ENCODE peak calls at places on chromosomes 2 and 18, in five cellular contexts. F is HepG2, W is IMR-90, Z is A549, U is K562. D is an unnamed sample.

GRCh38 chr2:217707116-217707742 is 295.6 kb downstream of the TNS1 start:
- DNase-seq in W (peak; percentile 56), U (no peak), F (no peak), Z (no peak), D (no peak)

GRCh38 chr2:20815216-20815615 is 7.7 kb downstream of the LDAH start:
- DNase-seq in F (no peak), U (no peak), W (no peak), Z (no peak), D (no peak)

GRCh38 chr2:218003994-218004419 is 1.2 kb upstream of the TNS1 start:
- DNase-seq in Z (peak; percentile 73), W (peak; percentile 95), F (no peak), U (no peak), D (no peak)

GRCh38 chr18:79971211-79971952 is 6.9 kb downstream of the HSBP1L1 start:
- DNase-seq in F (no peak), U (no peak), W (no peak), Z (no peak), D (no peak)

GRCh38 chr2:64770137-64770780 is 116.5 kb upstream of the SERTAD2 start:
- DNase-seq in W (peak; percentile 79), Z (no peak), U (peak; percentile 75), F (no peak), D (no peak)

GRCh38 chr2:12106440-12107080 is 360.1 kb downstream of the LPIN1 start:
- DNase-seq in Z (peak; percentile 63), F (no peak), U (peak; percentile 97), W (peak; percentile 99), D (no peak)

GRCh38 chr2:161048317-161048716 is 111.9 kb upstream of the TANK start:
- DNase-seq in W (no peak), Z (no peak), U (no peak), F (no peak), D (no peak)

GRCh38 chr2:11669454-11670291 is at the start of gene NTSR2:
- DNase-seq in F (peak; percentile 51), Z (peak; percentile 68), W (peak; percentile 53), U (peak; percentile 21), D (no peak)

GRCh38 chr2:215607790-215608189 is 171.9 kb upstream of the FN1 start:
- DNase-seq in U (no peak), W (peak; percentile 50), Z (no peak), F (no peak), D (no peak)

GRCh38 chr18:79105455-79105854 is 36.3 kb downstream of the ATP9B start:
- DNase-seq in W (no peak), U (no peak), F (no peak), Z (no peak), D (no peak)

GRCh38 chr18:45004531-45004930 is 323.8 kb downstream of the SETBP1 start:
- DNase-seq in F (no peak), U (no peak), W (peak; percentile 30), Z (no peak), D (no peak)

GRCh38 chr2:13193900-13194299 is 477.2 kb downstream of the TRIB2 start:
- DNase-seq in Z (peak; percentile 22), F (peak; percentile 14), U (no peak), W (peak; percentile 16), D (no peak)

GRCh38 chr2:33272001-33272400 is 204.4 kb upstream of the RASGRP3 start:
- DNase-seq in F (no peak), U (no peak), W (peak; percentile 56), Z (no peak), D (no peak)

GRCh38 chr2:181300600-181301291 is 156.4 kb upstream of the ITGA4 start:
- DNase-seq in F (no peak), W (no peak), Z (no peak), U (no peak), D (no peak)

GRCh38 chr2:45729753-45730512 is 78.5 kb downstream of the PRKCE start:
- DNase-seq in W (no peak), F (peak; percentile 57), U (peak; percentile 34), Z (peak; percentile 53), D (peak; percentile 38)

DNA sequence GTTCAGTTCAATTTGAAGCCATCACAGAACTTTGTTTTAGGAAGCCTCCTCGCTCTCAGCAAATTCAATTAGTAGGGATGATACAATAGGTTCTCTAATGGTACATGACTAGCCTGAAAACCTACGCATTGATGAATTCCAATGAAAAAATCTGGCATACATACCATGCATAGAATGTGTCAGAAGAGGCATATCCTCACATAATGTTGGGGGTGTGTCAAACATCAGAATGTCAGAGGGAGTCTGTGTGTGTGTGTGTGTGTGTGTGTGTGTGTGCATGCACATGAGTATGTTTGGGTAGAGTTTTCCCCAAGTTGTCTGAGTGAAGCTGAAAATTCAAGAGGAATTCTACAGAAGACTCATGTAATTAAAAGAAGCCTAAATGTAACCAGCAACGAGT is 78.6 kb downstream of the FIGN start:
- DNase-seq in Z (no peak), W (peak; percentile 62), F (no peak), U (no peak), D (no peak)
- TF ChIP-seq BHLHE40 in Z (no peak), W (no peak), F (no peak), U (no peak), D (no peak)

DNA sequence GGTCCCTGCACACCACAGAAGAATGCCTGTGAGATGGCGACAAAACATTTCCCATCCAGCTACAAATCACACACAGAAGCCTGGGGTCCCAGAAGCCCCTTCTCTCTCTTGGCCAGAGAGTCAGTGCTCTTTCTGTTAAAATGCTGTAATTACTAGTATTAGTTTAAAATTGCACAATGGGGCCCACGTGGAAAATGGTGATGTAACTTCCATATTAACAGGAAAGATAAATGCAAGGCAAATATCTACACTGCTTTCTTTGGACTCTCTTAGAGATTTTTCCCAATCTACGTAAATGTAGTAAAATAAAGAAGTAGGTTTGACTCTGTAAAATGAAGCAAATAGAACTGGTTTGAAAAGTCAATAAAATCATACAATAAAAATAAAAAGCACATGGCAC is 113.9 kb upstream of the TFCP2L1 start:
- DNase-seq in W (no peak), U (no peak), F (no peak), Z (no peak), D (no peak)
- TF ChIP-seq BHLHE40 in W (no peak), U (no peak), F (no peak), Z (no peak), D (no peak)

DNA sequence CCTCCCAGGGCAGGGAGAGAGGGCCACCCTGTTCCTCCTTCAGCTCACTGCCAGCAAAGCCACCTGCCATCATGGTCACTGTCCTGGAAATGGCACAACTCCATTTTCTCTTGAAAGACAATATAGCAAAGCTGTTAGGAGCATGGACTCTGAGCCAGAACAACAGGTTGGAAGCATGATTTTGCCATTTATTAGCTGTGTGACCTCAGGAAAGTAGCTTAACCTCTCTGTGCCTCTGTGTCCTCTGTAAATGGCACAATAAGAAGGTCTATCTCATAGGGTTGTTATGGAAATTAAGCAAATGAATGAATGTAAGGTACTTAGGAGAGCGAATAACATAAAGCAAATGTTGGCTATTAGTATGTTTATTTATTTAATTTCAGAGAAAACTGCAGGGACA is 730.4 kb upstream of the ID2 start:
- DNase-seq in W (no peak), F (no peak), Z (no peak), U (no peak), D (no peak)
- TF ChIP-seq BHLHE40 in W (no peak), F (no peak), Z (no peak), U (no peak), D (no peak)

GRCh38 chr2:121207494-121207893 is 77.5 kb downstream of the TFCP2L1 start:
- DNase-seq in F (no peak), Z (no peak), W (no peak), U (no peak), D (no peak)
- TF ChIP-seq BHLHE40 in F (no peak), Z (no peak), W (no peak), U (no peak), D (no peak)

GRCh38 chr2:148794558-148794957 is 80.5 kb upstream of the KIF5C start:
- DNase-seq in F (no peak), U (no peak), W (peak; percentile 76), Z (no peak), D (no peak)
- TF ChIP-seq BHLHE40 in F (no peak), U (no peak), W (no peak), Z (no peak), D (no peak)

GRCh38 chr2:200129756-200130462 is 174.5 kb downstream of the MAIP1 start:
- DNase-seq in F (no peak), W (no peak), U (no peak), Z (no peak), D (no peak)

GRCh38 chr2:200135082-200135481 is 171.4 kb upstream of the SPATS2L start:
- DNase-seq in U (no peak), Z (no peak), F (no peak), W (no peak), D (no peak)

GRCh38 chr2:200131307-200131706 is 175.2 kb upstream of the SPATS2L start:
- DNase-seq in W (no peak), F (no peak), Z (no peak), U (no peak), D (no peak)

GRCh38 chr2:200127852-200128251 is 172.5 kb downstream of the MAIP1 start:
- DNase-seq in W (peak; percentile 67), Z (peak; percentile 5), F (peak; percentile 68), U (no peak), D (no peak)

DNA sequence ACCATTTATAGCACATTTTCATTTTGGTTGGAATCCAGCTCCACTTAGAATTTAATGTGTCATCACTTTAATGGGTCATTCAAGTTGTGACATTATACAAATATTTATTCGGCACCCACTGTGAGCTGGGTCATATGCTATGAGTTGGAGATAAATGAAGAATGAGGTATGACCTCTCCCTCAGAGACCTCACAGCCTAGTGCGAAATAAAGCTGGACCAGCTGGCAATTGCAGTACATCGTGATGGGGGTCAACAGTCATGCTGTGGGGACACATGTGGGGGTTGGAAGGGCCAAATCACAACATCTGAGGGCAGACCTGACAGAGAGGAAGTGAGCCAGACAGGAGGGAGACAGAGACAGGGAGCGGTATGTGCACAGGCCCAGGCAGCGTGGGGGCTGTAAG is 175.4 kb downstream of the MAIP1 start:
- DNase-seq in U (no peak), W (peak; percentile 36), F (no peak), Z (peak; percentile 30), D (no peak)
- TF ChIP-seq BHLHE40 in U (no peak), W (no peak), F (no peak), Z (no peak), D (no peak)

GRCh38 chr2:223083402-223084070 is 31.5 kb downstream of the KCNE4 start:
- DNase-seq in W (no peak), Z (no peak), F (no peak), U (no peak), D (no peak)

GRCh38 chr2:223086360-223086981 is 34.5 kb downstream of the KCNE4 start:
- DNase-seq in U (no peak), Z (no peak), W (no peak), F (no peak), D (no peak)

GRCh38 chr2:223082701-223083100 is 30.7 kb downstream of the KCNE4 start:
- DNase-seq in F (no peak), W (peak; percentile 87), U (no peak), Z (no peak), D (no peak)

GRCh38 chr2:223087466-223087865 is 35.5 kb downstream of the KCNE4 start:
- DNase-seq in F (no peak), Z (no peak), U (no peak), W (no peak), D (no peak)

DNA sequence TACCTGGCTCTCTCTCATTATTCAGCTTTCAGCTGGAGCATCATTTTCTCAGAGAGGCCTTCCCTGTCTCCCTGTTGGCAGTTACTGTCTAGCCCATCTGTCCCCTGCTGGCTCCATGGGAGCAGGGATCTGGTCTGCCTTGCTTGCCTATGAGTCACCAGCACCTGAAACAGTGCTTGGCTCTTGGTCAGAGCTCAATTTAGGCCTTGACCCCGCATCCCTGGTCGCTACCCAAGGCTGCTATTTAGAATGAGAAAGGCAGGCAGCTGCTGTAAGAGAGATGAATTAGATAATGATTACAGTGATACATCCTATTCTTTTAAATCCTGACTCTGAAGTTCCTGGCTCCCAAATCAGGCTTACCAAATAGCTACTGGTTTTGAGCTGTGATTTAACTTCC is 32.9 kb downstream of the KCNE4 start:
- DNase-seq in W (peak; percentile 41), U (no peak), F (no peak), Z (no peak), D (no peak)
- TF ChIP-seq BHLHE40 in W (no peak), U (no peak), F (no peak), Z (no peak), D (no peak)